ENCODE peak calls at places on chromosomes 11 and 22, in four cellular contexts. One of them, this sample, is unnamed.

GRCh38 chr11:62611705-62612365 is 740 bp downstream of the EML3 start:
- DNase-seq in mesendoderm: peak; percentile 59
- DNase-seq in H9: peak; percentile 60
- DNase-seq in neuronal stem cell: no peak
- DNase-seq in this sample: peak; percentile 60

GRCh38 chr11:29263971-29264682 is 752.7 kb downstream of the KCNA4 start:
- DNase-seq in mesendoderm: no peak
- DNase-seq in H9: no peak
- DNase-seq in neuronal stem cell: no peak
- DNase-seq in this sample: peak; percentile 54

GRCh38 chr11:88345408-88345807 is 7.9 kb upstream of the CTSC start:
- DNase-seq in mesendoderm: no peak
- DNase-seq in H9: no peak
- DNase-seq in neuronal stem cell: no peak
- DNase-seq in this sample: peak; percentile 54

GRCh38 chr11:82239498-82239897 is 494.2 kb downstream of the FAM181B start:
- DNase-seq in mesendoderm: no peak
- DNase-seq in H9: no peak
- DNase-seq in neuronal stem cell: no peak
- DNase-seq in this sample: no peak

GRCh38 chr11:121615506-121615905 is 162.7 kb upstream of the SORL1-AS1 start:
- DNase-seq in mesendoderm: no peak
- DNase-seq in H9: no peak
- DNase-seq in neuronal stem cell: no peak
- DNase-seq in this sample: peak; percentile 82

GRCh38 chr11:9738126-9738525 is 74.2 kb downstream of the SWAP70 start:
- DNase-seq in mesendoderm: no peak
- DNase-seq in H9: no peak
- DNase-seq in neuronal stem cell: no peak
- DNase-seq in this sample: no peak

GRCh38 chr11:77049081-77049480 is 14.9 kb downstream of the B3GNT6 start:
- DNase-seq in mesendoderm: no peak
- DNase-seq in H9: no peak
- DNase-seq in neuronal stem cell: no peak
- DNase-seq in this sample: no peak

GRCh38 chr11:7575841-7576451 is 62.1 kb downstream of the PPFIBP2 start:
- DNase-seq in mesendoderm: peak; percentile 56
- DNase-seq in H9: peak; percentile 43
- DNase-seq in neuronal stem cell: no peak
- DNase-seq in this sample: no peak

GRCh38 chr11:1918436-1919315 is 827 bp upstream of the TNNT3 start:
- DNase-seq in mesendoderm: no peak
- DNase-seq in H9: no peak
- DNase-seq in neuronal stem cell: no peak
- DNase-seq in this sample: no peak

GRCh38 chr22:37182101-37182948 is 5.7 kb downstream of the C1QTNF6 start:
- DNase-seq in mesendoderm: no peak
- DNase-seq in H9: no peak
- DNase-seq in neuronal stem cell: no peak
- DNase-seq in this sample: no peak

GRCh38 chr22:37184380-37184755 is 3.7 kb downstream of the C1QTNF6 start:
- DNase-seq in mesendoderm: no peak
- DNase-seq in H9: no peak
- DNase-seq in neuronal stem cell: no peak
- DNase-seq in this sample: no peak

GRCh38 chr22:37182949-37183245 is 5.2 kb downstream of the C1QTNF6 start:
- DNase-seq in mesendoderm: no peak
- DNase-seq in H9: no peak
- DNase-seq in neuronal stem cell: no peak
- DNase-seq in this sample: no peak

GRCh38 chr22:37184816-37185541 is 3.1 kb downstream of the C1QTNF6 start:
- DNase-seq in mesendoderm: no peak
- DNase-seq in H9: no peak
- DNase-seq in neuronal stem cell: no peak
- DNase-seq in this sample: no peak

GRCh38 chr22:37183432-37184379 is 4.3 kb downstream of the C1QTNF6 start:
- DNase-seq in mesendoderm: no peak
- DNase-seq in H9: no peak
- DNase-seq in neuronal stem cell: no peak
- DNase-seq in this sample: no peak
- H2AK5ac ChIP-seq in mesendoderm: no peak overlapping the region
- H2AK5ac ChIP-seq in H9: no peak overlapping the region
- H2AK5ac ChIP-seq in neuronal stem cell: peak overlapping the region; percentile 32
- H2AK5ac ChIP-seq in this sample: no peak overlapping the region

DNA sequence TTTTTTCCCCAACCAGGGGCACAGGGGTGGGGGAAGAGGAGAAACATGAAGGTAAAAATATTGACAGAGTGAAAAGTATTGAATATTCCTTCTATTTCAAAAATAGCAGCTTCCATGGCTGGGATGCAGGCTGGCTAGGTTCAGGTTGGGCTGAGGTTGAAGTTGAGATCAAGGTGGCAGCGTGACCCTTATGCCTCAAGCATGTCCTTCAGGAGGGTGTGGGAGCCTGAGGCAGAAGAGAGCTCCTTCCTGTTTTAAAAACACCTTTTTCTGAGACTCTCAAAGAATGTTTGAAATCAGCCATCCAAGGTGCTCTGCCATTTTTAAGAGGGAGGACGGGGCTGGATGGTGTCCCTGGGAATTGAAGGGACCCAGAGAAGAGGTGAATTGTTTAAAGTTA is 29.5 kb downstream of the TIMP3 start:
- DNase-seq in mesendoderm: peak; percentile 25
- DNase-seq in H9: no peak
- DNase-seq in neuronal stem cell: no peak
- DNase-seq in this sample: no peak
- H2AK5ac ChIP-seq in mesendoderm: no peak overlapping the region
- H2AK5ac ChIP-seq in H9: no peak overlapping the region
- H2AK5ac ChIP-seq in neuronal stem cell: no peak overlapping the region
- H2AK5ac ChIP-seq in this sample: no peak overlapping the region

GRCh38 chr11:96306933-96307747 is 35.9 kb downstream of the MAML2 start:
- DNase-seq in mesendoderm: peak; percentile 95
- DNase-seq in H9: no peak
- DNase-seq in neuronal stem cell: peak; percentile 42
- DNase-seq in this sample: peak; percentile 99
- H2AK5ac ChIP-seq in mesendoderm: no peak overlapping the region
- H2AK5ac ChIP-seq in H9: no peak overlapping the region
- H2AK5ac ChIP-seq in neuronal stem cell: no peak overlapping the region
- H2AK5ac ChIP-seq in this sample: peak overlapping the region; percentile 57

DNA sequence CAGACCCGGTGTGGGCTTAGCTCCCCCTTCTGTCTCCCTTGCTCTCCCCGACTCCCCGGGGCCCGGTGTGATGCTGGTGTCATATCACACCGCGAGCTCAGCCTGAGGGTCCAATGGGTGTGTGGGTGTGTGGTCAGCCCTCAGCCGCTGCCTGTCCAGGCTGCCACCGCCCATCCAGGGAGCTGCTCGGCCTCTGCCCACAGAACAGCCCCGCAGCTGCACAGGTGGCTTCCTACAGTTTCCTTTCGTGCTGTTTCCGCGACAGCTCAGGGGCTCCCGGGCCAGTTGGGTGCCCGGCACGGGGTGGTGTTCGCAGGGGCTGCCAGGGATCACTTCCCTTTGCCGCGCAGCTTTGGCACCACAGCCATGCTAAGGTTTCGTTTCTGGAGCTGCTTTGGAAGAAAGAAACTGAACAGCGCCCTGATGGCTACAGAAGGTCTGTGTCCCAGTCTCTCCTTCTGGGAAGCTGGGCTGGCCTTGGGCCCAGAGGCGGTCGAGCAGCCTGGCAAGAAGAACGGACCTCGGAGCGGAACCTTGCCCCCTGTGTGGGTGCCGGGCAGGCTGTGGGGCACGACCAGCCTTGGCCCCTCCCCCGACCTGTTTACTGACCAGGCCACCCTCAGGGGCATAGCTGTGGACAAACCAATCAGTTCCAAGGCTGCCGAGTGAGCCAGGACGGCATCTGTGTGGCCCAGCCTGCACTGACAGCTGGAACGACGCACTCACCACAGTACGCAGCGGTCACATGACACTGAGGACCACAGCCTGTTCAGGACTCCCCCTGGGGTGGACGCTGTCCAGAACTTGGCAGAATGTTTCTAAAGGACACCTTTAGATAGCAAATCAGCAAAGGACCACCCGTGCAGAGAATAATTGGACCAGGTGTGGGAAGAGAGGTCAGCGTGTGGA is 7.0 kb downstream of the PIM3 start:
- DNase-seq in mesendoderm: no peak
- DNase-seq in H9: peak; percentile 33
- DNase-seq in neuronal stem cell: no peak
- DNase-seq in this sample: no peak
- H2AK5ac ChIP-seq in mesendoderm: no peak overlapping the region
- H2AK5ac ChIP-seq in H9: no peak overlapping the region
- H2AK5ac ChIP-seq in neuronal stem cell: peak overlapping the region; percentile 99
- H2AK5ac ChIP-seq in this sample: peak overlapping the region; percentile 68

DNA sequence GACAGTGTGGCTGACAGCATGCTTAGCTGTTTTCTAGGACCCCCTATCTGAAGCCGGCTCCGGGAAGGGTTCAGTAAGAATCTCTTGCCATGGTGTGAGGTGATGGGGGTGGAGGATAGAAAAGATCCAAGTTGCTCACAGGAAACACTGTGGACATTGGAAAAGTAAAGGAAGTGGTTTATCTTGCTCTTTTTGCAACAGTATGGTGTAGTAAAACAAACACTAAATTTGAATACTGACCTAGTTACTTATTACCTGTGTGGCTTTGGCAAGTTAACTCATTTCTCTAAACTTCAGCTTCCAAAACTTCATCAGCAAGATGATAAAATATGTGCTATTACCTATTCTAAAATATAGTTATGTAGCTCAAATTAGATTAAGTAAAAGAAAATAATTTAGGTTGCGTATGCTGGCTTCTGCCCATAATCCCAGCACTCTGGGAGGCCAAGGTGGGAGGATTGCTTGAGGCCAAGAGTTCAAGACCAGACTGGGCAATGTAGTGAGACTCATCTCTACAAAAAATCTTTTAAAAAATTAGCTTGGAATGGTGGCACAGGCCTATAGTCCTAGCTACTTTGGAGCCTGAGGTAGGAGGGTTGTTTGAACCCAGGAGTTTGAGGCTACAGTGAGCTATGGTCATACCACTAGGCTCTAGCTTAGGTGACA is 51.6 kb upstream of the APOA1 start:
- DNase-seq in mesendoderm: no peak
- DNase-seq in H9: no peak
- DNase-seq in neuronal stem cell: no peak
- DNase-seq in this sample: no peak
- H2AK5ac ChIP-seq in mesendoderm: no peak overlapping the region
- H2AK5ac ChIP-seq in H9: no peak overlapping the region
- H2AK5ac ChIP-seq in neuronal stem cell: no peak overlapping the region
- H2AK5ac ChIP-seq in this sample: no peak overlapping the region

GRCh38 chr11:15660496-15660895 is 545.8 kb downstream of the INSC start:
- DNase-seq in mesendoderm: no peak
- DNase-seq in H9: no peak
- DNase-seq in neuronal stem cell: no peak
- DNase-seq in this sample: no peak
- H2AK5ac ChIP-seq in mesendoderm: no peak overlapping the region
- H2AK5ac ChIP-seq in H9: no peak overlapping the region
- H2AK5ac ChIP-seq in neuronal stem cell: no peak overlapping the region
- H2AK5ac ChIP-seq in this sample: no peak overlapping the region

GRCh38 chr11:131938321-131938751 is 567.9 kb downstream of the NTM start:
- DNase-seq in mesendoderm: no peak
- DNase-seq in H9: no peak
- DNase-seq in neuronal stem cell: no peak
- DNase-seq in this sample: no peak
- H2AK5ac ChIP-seq in mesendoderm: no peak overlapping the region
- H2AK5ac ChIP-seq in H9: no peak overlapping the region
- H2AK5ac ChIP-seq in neuronal stem cell: no peak overlapping the region
- H2AK5ac ChIP-seq in this sample: no peak overlapping the region

DNA sequence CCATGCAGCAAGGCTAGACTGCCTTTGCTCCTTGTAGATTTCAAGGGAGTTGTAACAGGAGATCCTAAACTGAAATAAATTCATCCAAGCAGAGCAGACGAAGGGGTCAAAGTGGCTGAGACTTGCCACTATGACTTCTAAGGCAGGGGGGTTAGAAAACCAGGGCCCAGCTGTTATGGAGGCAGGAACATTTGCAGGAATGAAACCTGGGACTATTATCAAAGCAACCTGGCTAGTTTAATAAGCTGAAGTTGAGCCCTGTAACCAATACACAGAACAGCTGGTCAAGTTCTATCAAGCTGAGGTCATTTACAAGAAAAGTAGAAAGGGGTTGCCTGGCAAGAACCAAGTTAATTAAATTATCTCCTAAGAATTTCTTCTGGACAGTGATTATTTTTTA is 122.2 kb upstream of the TRPC6 start:
- DNase-seq in mesendoderm: no peak
- DNase-seq in H9: no peak
- DNase-seq in neuronal stem cell: no peak
- DNase-seq in this sample: peak; percentile 54
- H2AK5ac ChIP-seq in mesendoderm: no peak overlapping the region
- H2AK5ac ChIP-seq in H9: no peak overlapping the region
- H2AK5ac ChIP-seq in neuronal stem cell: no peak overlapping the region
- H2AK5ac ChIP-seq in this sample: peak overlapping the region; percentile 84

GRCh38 chr22:35348703-35349102 is 32.2 kb upstream of the HMOX1 start:
- DNase-seq in mesendoderm: no peak
- DNase-seq in H9: no peak
- DNase-seq in neuronal stem cell: no peak
- DNase-seq in this sample: no peak

GRCh38 chr22:35348026-35348590 is 32.8 kb upstream of the HMOX1 start:
- DNase-seq in mesendoderm: no peak
- DNase-seq in H9: no peak
- DNase-seq in neuronal stem cell: no peak
- DNase-seq in this sample: no peak

GRCh38 chr22:35350539-35351503 is 30.1 kb upstream of the HMOX1 start:
- DNase-seq in mesendoderm: peak; percentile 92
- DNase-seq in H9: peak; percentile 95
- DNase-seq in neuronal stem cell: peak; percentile 82
- DNase-seq in this sample: peak; percentile 89

GRCh38 chr22:35349368-35349703 is 31.6 kb upstream of the HMOX1 start:
- DNase-seq in mesendoderm: no peak
- DNase-seq in H9: no peak
- DNase-seq in neuronal stem cell: no peak
- DNase-seq in this sample: no peak

DNA sequence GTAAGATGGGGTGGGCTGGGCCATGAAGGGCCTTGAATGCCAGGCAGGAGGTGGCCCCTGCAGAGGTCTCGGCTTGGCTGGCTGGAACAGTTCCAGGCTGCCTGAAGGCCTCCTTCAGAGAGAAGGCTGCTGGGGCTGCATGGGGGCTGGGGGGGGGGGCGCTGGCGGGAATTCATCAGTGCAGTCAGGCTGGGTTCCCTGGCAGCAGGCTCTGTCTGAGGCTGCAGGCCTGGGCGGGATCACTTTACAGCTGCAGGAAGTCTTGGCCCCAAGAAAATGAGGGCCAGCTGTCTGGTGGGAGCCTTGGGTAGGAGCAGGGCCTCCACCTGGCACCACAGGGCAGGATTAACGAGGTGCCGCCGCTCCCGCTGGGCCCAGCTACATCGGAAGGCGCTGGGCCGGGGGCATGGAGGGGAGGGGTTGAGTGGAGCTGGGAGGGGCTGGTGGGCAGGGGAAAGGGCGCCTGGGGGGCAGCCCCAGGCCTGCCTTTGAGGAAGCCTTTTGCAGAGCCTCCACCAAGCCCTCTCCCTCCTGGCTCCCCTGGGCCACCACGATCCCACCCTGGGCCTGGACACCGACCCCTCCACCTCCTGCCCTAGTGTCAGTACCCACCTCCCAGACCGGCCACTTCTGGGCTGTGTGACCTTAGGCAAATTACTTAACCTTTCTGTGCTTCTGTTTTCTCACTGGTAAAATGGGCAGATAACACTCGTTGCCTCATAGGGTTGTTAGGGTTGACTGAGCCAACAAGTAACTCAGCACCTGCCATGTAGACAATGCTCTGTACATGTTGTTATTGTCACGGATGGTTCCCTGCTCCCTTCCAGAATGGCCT is 31.0 kb upstream of the HMOX1 start:
- DNase-seq in mesendoderm: no peak
- DNase-seq in H9: no peak
- DNase-seq in neuronal stem cell: no peak
- DNase-seq in this sample: peak; percentile 37
- H2AK5ac ChIP-seq in mesendoderm: no peak overlapping the region
- H2AK5ac ChIP-seq in H9: no peak overlapping the region
- H2AK5ac ChIP-seq in neuronal stem cell: peak overlapping the region; percentile 96
- H2AK5ac ChIP-seq in this sample: peak overlapping the region; percentile 6